ENCODE peak calls at places on chromosomes 11 and 22, in four cellular contexts. W is body of pancreas, L is heart right ventricle, U is OCI-LY7. C is an unnamed sample. For H3K36me3, the result is how much of the 10 kb centered on the place peaks cover.

GRCh38 chr22:44003776-44004460 is 20.2 kb upstream of the PARVB start:
- DNase-seq in W (no peak), L (no peak), U (no peak), C (no peak)

GRCh38 chr11:113840932-113841664 is 34.3 kb downstream of the USP28 start:
- DNase-seq in W (no peak), L (no peak), U (no peak), C (no peak)

GRCh38 chr11:1963864-1964263 is 16.7 kb downstream of the MRPL23 start:
- DNase-seq in W (no peak), L (no peak), U (no peak), C (no peak)

GRCh38 chr11:2465201-2466068 is 20.6 kb downstream of the KCNQ1 start:
- DNase-seq in W (no peak), L (no peak), U (no peak), C (no peak)

GRCh38 chr11:121337740-121338272 is 45.2 kb downstream of the SC5D start:
- DNase-seq in W (peak), L (no peak), U (no peak), C (no peak)

GRCh38 chr11:2419638-2420501 is 19.3 kb downstream of the TSSC4 start:
- DNase-seq in W (peak), L (peak), U (peak), C (peak)

GRCh38 chr11:9594267-9595046 is 21.0 kb downstream of the WEE1 start:
- DNase-seq in W (no peak), L (no peak), U (peak), C (no peak)

GRCh38 chr11:78796956-78797355 is 222.3 kb upstream of the NARS2 start:
- DNase-seq in W (peak), L (no peak), U (no peak), C (no peak)

GRCh38 chr11:1445741-1446445 is 40.7 kb downstream of the MOB2 start:
- DNase-seq in W (no peak), L (no peak), U (no peak), C (no peak)

GRCh38 chr11:132126973-132127900 is 756.8 kb downstream of the NTM start:
- DNase-seq in W (peak), L (peak), U (no peak), C (no peak)

GRCh38 chr11:33214187-33214586 is 43.0 kb upstream of the HIPK3 start:
- DNase-seq in W (peak), L (no peak), U (no peak), C (no peak)

GRCh38 chr22:17339095-17339693 is 30.1 kb upstream of the CECR2 start:
- DNase-seq in W (no peak), L (peak), U (no peak), C (no peak)

GRCh38 chr11:131025020-131025419 is 108.7 kb upstream of the SNX19 start:
- DNase-seq in W (no peak), L (no peak), U (peak), C (no peak)

GRCh38 chr11:48006301-48006992 is 26.1 kb downstream of the PTPRJ start:
- DNase-seq in W (no peak), L (no peak), U (no peak), C (no peak)

GRCh38 chr11:14179126-14179820 is 179.7 kb downstream of the RRAS2 start:
- DNase-seq in W (peak), L (no peak), U (no peak), C (no peak)

GRCh38 chr11:93330446-93330984 is at the start of gene DEUP1:
- DNase-seq in W (peak), L (peak), U (no peak), C (no peak)

GRCh38 chr11:12169822-12170221 is 59.4 kb downstream of the MICAL2 start:
- DNase-seq in W (no peak), L (no peak), U (no peak), C (no peak)
- H3K36me3 ChIP-seq in W (under half), L (under half), U (under half), C (under half)

GRCh38 chr22:42933783-42934144 is 76.7 kb upstream of the ARFGAP3 start:
- DNase-seq in W (peak), L (peak), U (no peak), C (no peak)

GRCh38 chr22:42932857-42933782 is 76.0 kb upstream of the ARFGAP3 start:
- DNase-seq in W (no peak), L (peak), U (peak), C (no peak)

GRCh38 chr22:42931421-42932196 is 74.5 kb upstream of the ARFGAP3 start:
- DNase-seq in W (no peak), L (no peak), U (peak), C (no peak)

GRCh38 chr22:42930810-42931420 is 73.8 kb upstream of the ARFGAP3 start:
- DNase-seq in W (peak), L (peak), U (peak), C (no peak)

DNA sequence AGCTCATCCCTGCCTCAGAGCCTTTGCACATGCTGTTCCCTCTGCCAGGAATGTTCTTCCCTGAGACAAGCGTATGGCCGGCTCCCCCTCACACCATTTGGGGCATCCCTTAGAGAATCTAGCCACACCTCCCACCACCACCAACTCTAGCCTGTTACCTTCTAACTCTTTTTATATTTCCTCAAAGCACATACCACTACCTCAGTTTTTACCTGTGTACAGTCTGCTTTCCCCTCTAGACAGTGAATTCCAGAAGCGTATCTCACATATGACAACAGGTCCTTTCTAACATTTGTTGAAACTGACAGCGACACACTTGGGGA is 75.1 kb upstream of the ARFGAP3 start:
- DNase-seq in W (no peak), L (no peak), U (no peak), C (no peak)
- H3K4me3 ChIP-seq in W (no peak), L (no peak), U (no peak), C (no peak)

GRCh38 chr22:36337365-36338130 is 50.2 kb downstream of the MYH9 start:
- DNase-seq in W (no peak), L (no peak), U (no peak), C (no peak)

GRCh38 chr22:36340621-36341020 is 47.1 kb downstream of the MYH9 start:
- DNase-seq in W (no peak), L (no peak), U (no peak), C (no peak)

GRCh38 chr22:36341640-36342041 is 46.1 kb downstream of the MYH9 start:
- DNase-seq in W (no peak), L (no peak), U (no peak), C (no peak)

GRCh38 chr22:36336246-36337182 is 51.3 kb downstream of the MYH9 start:
- DNase-seq in W (peak), L (no peak), U (no peak), C (no peak)

DNA sequence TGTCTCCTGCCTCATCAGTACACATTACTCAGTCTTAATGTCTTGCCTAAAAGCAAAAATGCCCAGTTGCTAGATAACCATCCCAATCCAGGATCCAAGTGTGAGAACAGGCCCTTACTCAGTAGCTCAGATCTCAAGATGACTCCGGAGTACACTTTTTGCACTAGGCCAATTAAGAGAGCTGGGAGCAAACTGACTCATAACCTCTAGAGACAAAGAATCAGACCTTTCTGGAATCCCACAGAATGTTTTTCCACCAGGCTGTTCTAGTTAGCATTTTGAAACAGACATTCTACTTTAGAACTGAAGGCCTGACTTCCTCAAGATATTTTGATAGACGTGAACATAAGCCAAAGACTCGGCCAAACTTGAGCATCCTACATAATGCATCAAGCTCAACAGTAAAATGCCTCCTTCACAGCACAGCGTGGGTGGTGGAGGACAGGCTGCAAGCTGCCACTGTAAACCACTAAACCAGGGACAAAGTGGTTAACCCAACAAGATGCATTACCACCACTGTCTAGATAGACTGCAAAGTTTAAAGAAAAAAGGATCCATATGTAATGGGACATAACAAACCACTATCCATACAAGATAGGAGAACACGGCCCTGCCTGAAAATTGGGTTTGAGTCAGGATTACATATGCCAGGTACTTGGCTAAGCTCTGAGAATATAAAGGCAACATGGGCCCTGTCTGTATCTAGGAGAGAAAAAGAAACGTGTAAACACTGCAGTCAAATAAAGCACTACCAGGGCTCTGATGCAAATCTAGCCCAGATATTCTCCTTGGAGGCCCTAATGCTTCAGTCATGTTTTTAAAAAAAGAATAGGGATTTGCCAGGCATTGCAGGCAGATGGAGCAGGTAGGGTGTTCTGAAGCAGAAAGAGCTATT is 48.3 kb downstream of the MYH9 start:
- DNase-seq in W (no peak), L (no peak), U (no peak), C (no peak)
- H3K36me3 ChIP-seq in W (under half), L (half or more), U (half or more), C (half or more)

GRCh38 chr11:57778318-57779037 is 16.9 kb downstream of the CTNND1 start:
- DNase-seq in W (peak), L (peak), U (no peak), C (peak)

GRCh38 chr11:57785072-57785471 is 23.5 kb downstream of the CTNND1 start:
- DNase-seq in W (no peak), L (no peak), U (no peak), C (no peak)

GRCh38 chr11:57777969-57778317 is 16.3 kb downstream of the CTNND1 start:
- DNase-seq in W (peak), L (peak), U (no peak), C (peak)

GRCh38 chr11:57779275-57779674 is 17.7 kb downstream of the CTNND1 start:
- DNase-seq in W (peak), L (peak), U (no peak), C (peak)

GRCh38 chr11:57781529-57781943 is 19.9 kb downstream of the CTNND1 start:
- DNase-seq in W (peak), L (peak), U (no peak), C (no peak)
- H3K4me3 ChIP-seq in W (no peak), L (no peak), U (no peak), C (no peak)

GRCh38 chr11:67204837-67205236 is 61.4 kb upstream of the GRK2 start:
- DNase-seq in W (no peak), L (no peak), U (no peak), C (no peak)
- H3K36me3 ChIP-seq in W (under half), L (half or more), U (under half), C (under half)

DNA sequence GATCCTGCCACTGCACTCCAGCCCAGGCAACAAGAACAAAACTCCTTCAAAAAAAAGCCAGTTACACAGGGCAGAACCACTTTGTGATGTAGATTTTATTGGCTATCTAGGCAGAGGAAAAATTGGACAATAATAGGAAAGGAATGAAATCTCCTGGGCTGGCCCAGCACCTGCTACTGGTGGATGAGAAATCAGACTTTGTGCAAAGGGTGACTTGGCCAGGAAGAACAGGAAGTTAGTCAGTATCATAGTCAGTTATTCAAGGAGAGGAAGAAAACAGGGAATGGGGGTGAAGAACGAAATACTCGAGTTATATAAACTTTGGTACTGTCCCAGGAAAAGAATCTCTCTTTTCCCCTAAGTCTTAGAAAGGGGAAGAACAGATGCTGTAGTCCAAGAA is 11.0 kb upstream of the SPTBN2 start:
- DNase-seq in W (no peak), L (no peak), U (no peak), C (no peak)
- H3K4me3 ChIP-seq in W (no peak), L (no peak), U (no peak), C (no peak)

GRCh38 chr22:23200896-23201295 is 20.6 kb downstream of the BCR start:
- DNase-seq in W (peak), L (no peak), U (no peak), C (no peak)
- H3K36me3 ChIP-seq in W (under half), L (under half), U (under half), C (under half)

C was measured in HAP-1.